ENCODE peak calls at places on chromosomes 4 and X, in four cellular contexts. One of them, this sample, is unnamed.

GRCh38 chr4:40254961-40255721 is 58.3 kb downstream of the RHOH start:
- DNase-seq in H9: no peak
- DNase-seq in HCT116: peak; percentile 71
- DNase-seq in IMR-90: peak; percentile 48
- DNase-seq in this sample: no peak

GRCh38 chr4:100034265-100034664 is 84.2 kb upstream of the H2AZ1 start:
- DNase-seq in IMR-90: peak; percentile 24
- DNase-seq in H9: no peak
- DNase-seq in HCT116: no peak
- DNase-seq in this sample: no peak

GRCh38 chr4:5404073-5404472 is 304.3 kb downstream of the EVC2 start:
- DNase-seq in HCT116: no peak
- DNase-seq in H9: no peak
- DNase-seq in IMR-90: no peak
- DNase-seq in this sample: no peak

GRCh38 chr4:177235026-177235425 is 74.6 kb upstream of the NEIL3 start:
- DNase-seq in IMR-90: peak; percentile 82
- DNase-seq in HCT116: no peak
- DNase-seq in H9: no peak
- DNase-seq in this sample: no peak

GRCh38 chr4:146513548-146513947 is 8.2 kb downstream of the SLC10A7 start:
- DNase-seq in IMR-90: no peak
- DNase-seq in HCT116: no peak
- DNase-seq in H9: no peak
- DNase-seq in this sample: no peak

GRCh38 chrX:120604359-120604782 is 470 bp downstream of the MCTS1 start:
- DNase-seq in HCT116: no peak
- DNase-seq in H9: no peak
- DNase-seq in IMR-90: peak; percentile 33
- DNase-seq in this sample: no peak

GRCh38 chrX:153651540-153652079 is 4.6 kb downstream of the DUSP9 start:
- DNase-seq in H9: peak; percentile 35
- DNase-seq in HCT116: no peak
- DNase-seq in IMR-90: no peak
- DNase-seq in this sample: no peak

GRCh38 chr4:94036964-94037363 is 170.7 kb upstream of the SMARCAD1 start:
- DNase-seq in IMR-90: no peak
- DNase-seq in HCT116: no peak
- DNase-seq in H9: peak; percentile 30
- DNase-seq in this sample: no peak

GRCh38 chrX:115408736-115409390 is 119.3 kb downstream of the LUZP4 start:
- DNase-seq in H9: no peak
- DNase-seq in IMR-90: peak; percentile 40
- DNase-seq in HCT116: no peak
- DNase-seq in this sample: no peak

GRCh38 chr4:182212211-182212761 is 30.9 kb upstream of the TENM3 start:
- DNase-seq in HCT116: no peak
- DNase-seq in H9: no peak
- DNase-seq in IMR-90: peak; percentile 65
- DNase-seq in this sample: no peak

GRCh38 chr4:27009539-27009938 is 148.9 kb downstream of the STIM2 start:
- DNase-seq in H9: no peak
- DNase-seq in HCT116: no peak
- DNase-seq in IMR-90: peak; percentile 84
- DNase-seq in this sample: no peak

GRCh38 chr4:168449740-168450442 is 30.4 kb downstream of the DDX60L start:
- DNase-seq in IMR-90: peak; percentile 83
- DNase-seq in H9: no peak
- DNase-seq in HCT116: no peak
- DNase-seq in this sample: no peak

GRCh38 chr4:87419578-87420249 is 2.7 kb upstream of the NUDT9 start:
- DNase-seq in HCT116: no peak
- DNase-seq in IMR-90: no peak
- DNase-seq in H9: no peak
- DNase-seq in this sample: no peak
- H3K4me1 ChIP-seq in HCT116: peaks cover 20% of the 10 kb centered on the region
- H3K4me1 ChIP-seq in IMR-90: peaks cover 4% of the 10 kb centered on the region
- H3K4me1 ChIP-seq in H9: no peaks in the 10 kb centered on the region
- H3K4me1 ChIP-seq in this sample: no peaks in the 10 kb centered on the region

GRCh38 chr4:106368678-106369077 is at the start of gene GIMD1:
- DNase-seq in HCT116: no peak
- DNase-seq in IMR-90: no peak
- DNase-seq in H9: no peak
- DNase-seq in this sample: no peak
- H3K9ac ChIP-seq in HCT116: no peak within 1 kb of the TSS
- H3K9ac ChIP-seq in IMR-90: no peak within 1 kb of the TSS
- H3K9ac ChIP-seq in H9: no peak within 1 kb of the TSS
- H3K9ac ChIP-seq in this sample: no peak within 1 kb of the TSS

GRCh38 chrX:154821523-154821922 is 12.9 kb downstream of the SMIM9 start:
- DNase-seq in H9: no peak
- DNase-seq in HCT116: no peak
- DNase-seq in IMR-90: no peak
- DNase-seq in this sample: no peak
- H3K4me1 ChIP-seq in H9: peaks cover 2% of the 10 kb centered on the region
- H3K4me1 ChIP-seq in HCT116: no peaks in the 10 kb centered on the region
- H3K4me1 ChIP-seq in IMR-90: peaks cover 1% of the 10 kb centered on the region
- H3K4me1 ChIP-seq in this sample: no peaks in the 10 kb centered on the region

DNA sequence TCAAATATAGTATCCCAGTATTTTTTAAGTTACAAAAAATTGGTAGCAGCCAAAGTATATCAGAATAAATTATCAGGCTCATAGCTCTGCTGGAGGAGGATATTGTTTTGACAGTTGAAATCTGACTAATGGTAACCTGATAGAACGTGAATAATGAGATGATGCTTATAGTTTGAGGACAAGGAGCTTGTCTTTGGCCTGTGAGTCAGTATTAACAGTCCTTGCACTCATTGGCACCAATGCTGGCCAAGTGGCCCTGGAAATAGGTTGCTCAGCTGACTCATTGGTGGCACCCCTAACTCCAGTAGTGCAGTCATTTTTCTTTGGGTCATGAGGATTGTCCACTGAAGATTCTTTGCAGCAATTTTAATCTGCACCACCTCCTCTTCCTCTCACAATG is 203.3 kb upstream of the JADE1 start:
- DNase-seq in HCT116: no peak
- DNase-seq in IMR-90: peak; percentile 79
- DNase-seq in H9: no peak
- DNase-seq in this sample: no peak
- H3K9ac ChIP-seq in HCT116: no peak overlapping the region
- H3K9ac ChIP-seq in IMR-90: no peak overlapping the region
- H3K9ac ChIP-seq in H9: no peak overlapping the region
- H3K9ac ChIP-seq in this sample: no peak overlapping the region

GRCh38 chrX:13876652-13877051 is 59.8 kb upstream of the GPM6B start:
- DNase-seq in HCT116: no peak
- DNase-seq in H9: no peak
- DNase-seq in IMR-90: peak; percentile 78
- DNase-seq in this sample: no peak
- H3K4me1 ChIP-seq in HCT116: no peaks in the 10 kb centered on the region
- H3K4me1 ChIP-seq in H9: peaks cover 10% of the 10 kb centered on the region
- H3K4me1 ChIP-seq in IMR-90: peaks cover 6% of the 10 kb centered on the region
- H3K4me1 ChIP-seq in this sample: peaks cover 4% of the 10 kb centered on the region

GRCh38 chr4:111979921-111980320 is 165.3 kb upstream of the FAM241A start:
- DNase-seq in H9: no peak
- DNase-seq in IMR-90: no peak
- DNase-seq in HCT116: no peak
- DNase-seq in this sample: no peak
- H3K9ac ChIP-seq in H9: no peak overlapping the region
- H3K9ac ChIP-seq in IMR-90: no peak overlapping the region
- H3K9ac ChIP-seq in HCT116: no peak overlapping the region
- H3K9ac ChIP-seq in this sample: no peak overlapping the region

GRCh38 chr4:55397024-55397520 is 1.3 kb downstream of the TMEM165 start:
- DNase-seq in H9: no peak
- DNase-seq in HCT116: no peak
- DNase-seq in IMR-90: no peak
- DNase-seq in this sample: no peak
- H3K4me1 ChIP-seq in H9: no peaks in the 10 kb centered on the region
- H3K4me1 ChIP-seq in HCT116: peaks cover 29% of the 10 kb centered on the region
- H3K4me1 ChIP-seq in IMR-90: peaks cover 7% of the 10 kb centered on the region
- H3K4me1 ChIP-seq in this sample: no peaks in the 10 kb centered on the region